ENCODE peak calls at places on chromosomes 4 and X, in ten cellular contexts. F, P, O, Y, Z, E, U, X, T and D are unnamed samples.

GRCh38 chr4:141955696-141956095 is 319.3 kb downstream of the IL15 start:
- DNase-seq in F (no peak), P (no peak), O (no peak), Y (no peak), Z (no peak), E (no peak), U (no peak), X (no peak), T (no peak), D (no peak)

GRCh38 chr4:106659386-106659785 is 290.8 kb upstream of the GIMD1 start:
- DNase-seq in F (no peak), P (no peak), O (no peak), Y (no peak), Z (no peak), E (no peak), U (no peak), X (no peak), T (no peak), D (no peak)

GRCh38 chr4:168440442-168441264 is 39.6 kb downstream of the DDX60L start:
- DNase-seq in F (no peak), P (no peak), O (peak), Y (no peak), Z (no peak), E (peak), U (no peak), X (peak), T (no peak), D (peak)

GRCh38 chrX:97400492-97400891 is 516.8 kb downstream of the RPA4 start:
- DNase-seq in F (no peak), P (no peak), O (no peak), Y (no peak), Z (no peak), E (no peak), U (no peak), X (no peak), T (no peak), D (no peak)

GRCh38 chr4:120049732-120050494 is 16.7 kb downstream of the MAD2L1 start:
- DNase-seq in F (peak), P (peak), O (peak), Y (peak), Z (peak), E (peak), U (peak), X (peak), T (peak), D (peak)

GRCh38 chr4:108762559-108763225 is at the start of gene ETNPPL:
- DNase-seq in F (no peak), P (peak), O (peak), Y (peak), Z (peak), E (no peak), U (peak), X (peak), T (peak), D (no peak)

GRCh38 chrX:102599950-102600579 is 750 bp downstream of the ARMCX5 start:
- DNase-seq in F (no peak), P (no peak), O (peak), Y (no peak), Z (no peak), E (peak), U (no peak), X (peak), T (no peak), D (no peak)

GRCh38 chrX:81377329-81377728 is 175.4 kb downstream of the SH3BGRL start:
- DNase-seq in F (peak), P (no peak), O (peak), Y (peak), Z (peak), E (peak), U (no peak), X (peak), T (peak), D (no peak)

GRCh38 chrX:68261060-68261672 is 172.1 kb downstream of the OPHN1 start:
- DNase-seq in F (no peak), P (no peak), O (peak), Y (no peak), Z (no peak), E (peak), U (no peak), X (no peak), T (no peak), D (no peak)

GRCh38 chr4:26015133-26015651 is 101.2 kb downstream of the SMIM20 start:
- DNase-seq in F (no peak), P (no peak), O (peak), Y (no peak), Z (no peak), E (peak), U (peak), X (no peak), T (no peak), D (no peak)

GRCh38 chrX:110698696-110699095 is 96.9 kb downstream of the CHRDL1 start:
- DNase-seq in F (no peak), P (no peak), O (no peak), Y (no peak), Z (no peak), E (no peak), U (no peak), X (no peak), T (no peak), D (no peak)

GRCh38 chr4:102554482-102554881 is 53.3 kb downstream of the NFKB1 start:
- DNase-seq in F (no peak), P (peak), O (peak), Y (no peak), Z (no peak), E (peak), U (peak), X (no peak), T (peak), D (no peak)

GRCh38 chr4:52658671-52659015 is 458 bp downstream of the USP46 start:
- DNase-seq in F (peak), P (no peak), O (no peak), Y (peak), Z (peak), E (no peak), U (peak), X (peak), T (no peak), D (no peak)

GRCh38 chr4:155473420-155474095 is 96.8 kb upstream of the MAP9 start:
- DNase-seq in F (no peak), P (no peak), O (no peak), Y (no peak), Z (no peak), E (peak), U (peak), X (peak), T (no peak), D (no peak)

GRCh38 chrX:119272882-119273806 is 37.1 kb downstream of the PGRMC1 start:
- DNase-seq in F (no peak), P (peak), O (peak), Y (peak), Z (peak), E (peak), U (peak), X (peak), T (peak), D (no peak)

GRCh38 chr4:93337196-93337595 is 491.4 kb upstream of the ATOH1 start:
- DNase-seq in F (no peak), P (no peak), O (no peak), Y (no peak), Z (no peak), E (no peak), U (peak), X (no peak), T (no peak), D (no peak)

GRCh38 chr4:37628977-37629609 is 57.1 kb downstream of the RELL1 start:
- DNase-seq in F (peak), P (no peak), O (peak), Y (no peak), Z (no peak), E (peak), U (no peak), X (peak), T (no peak), D (no peak)

GRCh38 chr4:116953947-116954346 is 131.4 kb downstream of the TRAM1L1 start:
- DNase-seq in F (no peak), P (no peak), O (no peak), Y (peak), Z (no peak), E (no peak), U (no peak), X (no peak), T (no peak), D (no peak)

GRCh38 chrX:146658379-146658778 is 151.2 kb upstream of the CXorf51B start:
- DNase-seq in F (no peak), P (no peak), O (no peak), Y (no peak), Z (no peak), E (no peak), U (no peak), X (no peak), T (no peak), D (no peak)

GRCh38 chr4:142350886-142351285 is 495.2 kb downstream of the INPP4B start:
- DNase-seq in F (no peak), P (no peak), O (no peak), Y (no peak), Z (no peak), E (peak), U (no peak), X (peak), T (no peak), D (no peak)

GRCh38 chr4:183197140-183197539 is 98.1 kb downstream of the WWC2 start:
- DNase-seq in F (no peak), P (no peak), O (no peak), Y (no peak), Z (no peak), E (no peak), U (no peak), X (no peak), T (no peak), D (no peak)

GRCh38 chrX:143437439-143437838 is 79.8 kb downstream of the SPANXN3 start:
- DNase-seq in F (peak), P (no peak), O (no peak), Y (peak), Z (no peak), E (no peak), U (no peak), X (no peak), T (peak), D (no peak)

GRCh38 chr4:71074452-71075299 is 81.2 kb downstream of the DCK start:
- DNase-seq in F (no peak), P (no peak), O (no peak), Y (no peak), Z (no peak), E (no peak), U (no peak), X (no peak), T (no peak), D (no peak)

GRCh38 chrX:153974003-153974725 is 1.6 kb downstream of the TMEM187 start:
- DNase-seq in F (no peak), P (peak), O (no peak), Y (no peak), Z (no peak), E (no peak), U (peak), X (peak), T (no peak), D (no peak)

GRCh38 chr4:98602270-98602669 is 56.1 kb downstream of the TSPAN5 start:
- DNase-seq in F (no peak), P (no peak), O (no peak), Y (no peak), Z (no peak), E (no peak), U (no peak), X (no peak), T (no peak), D (no peak)

GRCh38 chrX:44596277-44596676 is 53.6 kb upstream of the FUNDC1 start:
- DNase-seq in F (no peak), P (no peak), O (no peak), Y (no peak), Z (no peak), E (no peak), U (no peak), X (no peak), T (no peak), D (peak)

GRCh38 chr4:40369437-40370278 is 34.5 kb downstream of the CHRNA9 start:
- DNase-seq in F (no peak), P (no peak), O (no peak), Y (no peak), Z (no peak), E (no peak), U (no peak), X (no peak), T (no peak), D (no peak)

GRCh38 chr4:2626231-2626630 is 89.8 kb downstream of the FAM193A start:
- DNase-seq in F (no peak), P (no peak), O (no peak), Y (no peak), Z (no peak), E (no peak), U (no peak), X (no peak), T (no peak), D (no peak)

GRCh38 chrX:1719270-1719669 is 104.4 kb downstream of the ASMT start:
- DNase-seq in F (no peak), P (no peak), O (no peak), Y (no peak), Z (no peak), E (no peak), U (no peak), X (no peak), T (no peak), D (no peak)

DNA sequence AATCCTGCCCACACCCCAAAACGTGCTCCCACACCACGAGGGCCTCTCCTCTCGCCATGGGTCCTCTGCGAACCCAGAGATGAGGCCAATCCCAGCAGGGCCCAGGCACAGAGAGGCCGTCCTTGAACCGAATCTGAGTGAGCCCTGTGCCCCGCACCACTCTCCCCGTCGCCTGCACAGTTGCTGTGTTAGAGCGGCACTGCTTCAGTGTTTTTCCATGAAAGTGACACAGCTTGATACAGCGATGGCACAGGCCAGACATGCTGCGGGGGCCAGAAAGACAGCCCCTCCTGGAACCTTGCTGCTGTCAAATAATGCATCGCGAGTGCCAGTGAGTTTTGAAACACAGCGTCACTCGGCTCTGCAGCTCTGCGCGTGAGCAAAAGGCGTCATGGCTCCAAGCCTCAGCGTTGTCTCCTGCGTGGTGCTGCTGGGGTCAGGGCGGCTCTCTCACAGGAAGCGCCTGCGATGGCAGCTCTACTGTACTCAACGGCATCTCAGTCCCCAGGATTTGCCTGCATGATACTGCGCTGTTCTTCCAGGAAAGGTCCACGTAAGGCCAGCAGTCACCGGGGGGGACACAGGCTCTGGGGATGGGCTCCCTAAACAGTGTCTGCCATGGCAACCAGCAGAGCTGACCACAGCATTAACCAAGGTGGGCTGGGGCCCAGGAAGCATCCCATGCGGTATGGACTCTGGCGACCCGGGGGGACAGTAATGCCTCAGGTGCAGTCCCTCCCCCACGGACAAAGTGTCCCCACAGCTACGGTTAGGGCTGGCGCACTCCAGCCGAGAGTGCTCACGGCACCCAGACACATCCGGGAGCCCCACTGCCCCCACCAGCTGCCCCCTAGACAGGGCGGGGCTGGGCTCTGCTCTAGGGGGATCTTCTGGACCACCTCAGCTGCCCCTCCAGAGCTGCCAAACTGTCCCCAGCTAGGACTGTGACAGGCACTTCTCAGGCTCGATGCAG is 63.1 kb downstream of the ACOX3 start:
- DNase-seq in F (no peak), P (no peak), O (no peak), Y (no peak), Z (no peak), E (no peak), U (no peak), X (no peak), T (no peak), D (no peak)
- H3K9ac ChIP-seq in F (no peak), P (no peak), O (no peak), Y (no peak), Z (peak), E (no peak), U (no peak), X (no peak), T (no peak), D (no peak)

GRCh38 chrX:115940888-115941332 is 229.6 kb upstream of the AGTR2 start:
- DNase-seq in F (no peak), P (peak), O (peak), Y (peak), Z (peak), E (peak), U (peak), X (peak), T (peak), D (peak)
- H3K9ac ChIP-seq in F (no peak), P (no peak), O (no peak), Y (no peak), Z (no peak), E (no peak), U (no peak), X (no peak), T (no peak), D (no peak)

DNA sequence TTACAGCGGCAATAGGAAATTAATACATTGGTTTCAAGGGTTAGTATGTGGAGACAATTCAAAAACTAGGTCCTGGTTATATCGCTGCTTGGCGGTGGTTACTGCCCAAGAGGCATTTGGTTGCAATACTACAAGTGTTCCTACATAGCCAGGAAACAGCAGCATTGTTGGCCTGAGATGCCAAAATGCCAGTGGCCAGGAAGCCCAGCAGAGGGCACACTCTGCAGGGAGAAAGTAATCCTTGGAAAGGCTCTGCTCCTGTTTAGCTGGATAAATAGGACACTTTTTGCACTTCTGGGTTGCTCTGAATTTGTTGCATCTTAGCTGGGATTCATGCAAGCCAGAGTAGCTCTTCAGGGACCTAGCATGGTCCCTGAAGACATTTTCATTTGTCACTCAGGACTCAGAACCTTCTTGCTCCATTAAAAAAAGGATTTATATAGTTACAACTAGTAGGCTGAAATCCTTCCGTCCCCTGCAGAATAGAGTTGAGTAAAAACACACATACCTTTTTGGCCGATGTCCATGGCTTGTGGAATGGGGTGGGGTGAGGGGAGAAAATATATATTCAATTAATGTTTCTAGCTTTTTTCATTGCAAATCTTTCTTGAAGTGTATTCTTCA is 8.1 kb upstream of the GPR119 start:
- DNase-seq in F (no peak), P (peak), O (peak), Y (peak), Z (no peak), E (peak), U (peak), X (peak), T (peak), D (no peak)
- H3K9ac ChIP-seq in F (no peak), P (no peak), O (no peak), Y (no peak), Z (no peak), E (no peak), U (no peak), X (no peak), T (no peak), D (no peak)

GRCh38 chrX:71536285-71536684 is 3.4 kb downstream of the OGT start:
- DNase-seq in F (no peak), P (no peak), O (no peak), Y (no peak), Z (no peak), E (no peak), U (no peak), X (no peak), T (no peak), D (no peak)
- H3K9ac ChIP-seq in F (peak), P (no peak), O (no peak), Y (no peak), Z (no peak), E (no peak), U (no peak), X (peak), T (no peak), D (peak)